ENCODE peak calls at places on chromosomes 13 and 19, in nine cellular contexts. One of them, this sample, is unnamed.
A peak's percentile ranks its signal among the peaks of the same experiment; 100 is the strongest.

GRCh38 chr19:52297601-52298358 is 811 bp downstream of the ZNF480 start:
- DNase-seq in GM23338: no peak
- DNase-seq in NAMALWA: no peak
- DNase-seq in cardiac fibroblast: no peak
- DNase-seq in C1 segment of cervical spinal cord: no peak
- DNase-seq in astrocyte: no peak
- DNase-seq in astrocyte of the cerebellum: no peak
- DNase-seq in AG09319: no peak
- DNase-seq in ELR: no peak
- DNase-seq in this sample: no peak

GRCh38 chr19:10961763-10962536 is 1.1 kb downstream of the SMARCA4 start:
- DNase-seq in astrocyte of the cerebellum: no peak
- DNase-seq in astrocyte: no peak
- DNase-seq in GM23338: no peak
- DNase-seq in AG09319: no peak
- DNase-seq in cardiac fibroblast: no peak
- DNase-seq in C1 segment of cervical spinal cord: no peak
- DNase-seq in NAMALWA: peak; percentile 54
- DNase-seq in ELR: peak; percentile 29
- DNase-seq in this sample: no peak

GRCh38 chr13:46817081-46817480 is 20.1 kb upstream of the ESD start:
- DNase-seq in astrocyte: no peak
- DNase-seq in cardiac fibroblast: peak; percentile 70
- DNase-seq in astrocyte of the cerebellum: no peak
- DNase-seq in AG09319: no peak
- DNase-seq in NAMALWA: no peak
- DNase-seq in ELR: no peak
- DNase-seq in GM23338: peak; percentile 31
- DNase-seq in C1 segment of cervical spinal cord: no peak
- DNase-seq in this sample: no peak

GRCh38 chr13:41859555-41859954 is 101.4 kb downstream of the VWA8 start:
- DNase-seq in C1 segment of cervical spinal cord: no peak
- DNase-seq in astrocyte of the cerebellum: no peak
- DNase-seq in cardiac fibroblast: no peak
- DNase-seq in GM23338: no peak
- DNase-seq in ELR: no peak
- DNase-seq in NAMALWA: no peak
- DNase-seq in AG09319: no peak
- DNase-seq in astrocyte: no peak
- DNase-seq in this sample: no peak

GRCh38 chr13:21344662-21345176 is 114.4 kb downstream of the ZDHHC20 start:
- DNase-seq in GM23338: no peak
- DNase-seq in astrocyte: no peak
- DNase-seq in astrocyte of the cerebellum: no peak
- DNase-seq in NAMALWA: no peak
- DNase-seq in ELR: no peak
- DNase-seq in AG09319: no peak
- DNase-seq in cardiac fibroblast: no peak
- DNase-seq in C1 segment of cervical spinal cord: no peak
- DNase-seq in this sample: no peak

GRCh38 chr19:3818479-3818878 is 32.3 kb upstream of the MATK start:
- DNase-seq in GM23338: no peak
- DNase-seq in ELR: peak; percentile 67
- DNase-seq in C1 segment of cervical spinal cord: no peak
- DNase-seq in cardiac fibroblast: no peak
- DNase-seq in astrocyte of the cerebellum: no peak
- DNase-seq in NAMALWA: no peak
- DNase-seq in AG09319: no peak
- DNase-seq in astrocyte: peak; percentile 35
- DNase-seq in this sample: peak; percentile 9

GRCh38 chr19:51398096-51398704 is 7.8 kb upstream of the C19orf84 start:
- DNase-seq in cardiac fibroblast: peak; percentile 41
- DNase-seq in GM23338: peak; percentile 70
- DNase-seq in C1 segment of cervical spinal cord: no peak
- DNase-seq in AG09319: no peak
- DNase-seq in ELR: peak; percentile 60
- DNase-seq in astrocyte: no peak
- DNase-seq in NAMALWA: peak; percentile 72
- DNase-seq in astrocyte of the cerebellum: no peak
- DNase-seq in this sample: no peak

GRCh38 chr13:99421758-99422555 is 79.3 kb upstream of the TM9SF2 start:
- DNase-seq in astrocyte of the cerebellum: no peak
- DNase-seq in C1 segment of cervical spinal cord: no peak
- DNase-seq in AG09319: no peak
- DNase-seq in astrocyte: no peak
- DNase-seq in NAMALWA: no peak
- DNase-seq in GM23338: no peak
- DNase-seq in ELR: no peak
- DNase-seq in cardiac fibroblast: no peak
- DNase-seq in this sample: no peak

GRCh38 chr13:81388400-81388799 is 1047.5 kb upstream of the SPRY2 start:
- DNase-seq in AG09319: no peak
- DNase-seq in cardiac fibroblast: no peak
- DNase-seq in NAMALWA: no peak
- DNase-seq in astrocyte: no peak
- DNase-seq in astrocyte of the cerebellum: no peak
- DNase-seq in GM23338: no peak
- DNase-seq in ELR: no peak
- DNase-seq in C1 segment of cervical spinal cord: no peak
- DNase-seq in this sample: no peak

GRCh38 chr13:113153810-113154748 is 4.4 kb upstream of the PROZ start:
- DNase-seq in C1 segment of cervical spinal cord: peak; percentile 57
- DNase-seq in astrocyte: peak; percentile 39
- DNase-seq in NAMALWA: peak; percentile 77
- DNase-seq in ELR: peak; percentile 77
- DNase-seq in GM23338: peak; percentile 64
- DNase-seq in cardiac fibroblast: peak; percentile 76
- DNase-seq in AG09319: peak; percentile 22
- DNase-seq in astrocyte of the cerebellum: peak; percentile 16
- DNase-seq in this sample: peak; percentile 68

GRCh38 chr19:48915757-48916156 is 15.6 kb downstream of the NUCB1 start:
- DNase-seq in GM23338: no peak
- DNase-seq in AG09319: no peak
- DNase-seq in ELR: no peak
- DNase-seq in astrocyte: no peak
- DNase-seq in cardiac fibroblast: no peak
- DNase-seq in C1 segment of cervical spinal cord: no peak
- DNase-seq in NAMALWA: no peak
- DNase-seq in astrocyte of the cerebellum: no peak
- DNase-seq in this sample: no peak

GRCh38 chr19:30086916-30087315 is 144.9 kb downstream of the URI1 start:
- DNase-seq in ELR: no peak
- DNase-seq in astrocyte: no peak
- DNase-seq in C1 segment of cervical spinal cord: no peak
- DNase-seq in astrocyte of the cerebellum: no peak
- DNase-seq in NAMALWA: no peak
- DNase-seq in GM23338: no peak
- DNase-seq in AG09319: no peak
- DNase-seq in cardiac fibroblast: no peak
- DNase-seq in this sample: no peak

This sample was measured in hippocampal formation.